ENCODE peak calls at places on chromosomes 5 and 9, in four cellular contexts. G, N, B and U are unnamed samples.

GRCh38 chr9:95452176-95452575 is 64.6 kb downstream of the PTCH1 start:
- DNase-seq in B (no peak), N (no peak), G (no peak), U (no peak)

GRCh38 chr9:22395585-22396205 is 50.9 kb upstream of the DMRTA1 start:
- DNase-seq in B (no peak), N (no peak), G (no peak), U (peak)

GRCh38 chr5:133331866-133332731 is 280.2 kb downstream of the FSTL4 start:
- DNase-seq in G (no peak), B (no peak), N (no peak), U (no peak)

GRCh38 chr5:415928-416635 is 26.9 kb upstream of the EXOC3 start:
- DNase-seq in N (no peak), B (peak), G (no peak), U (no peak)

GRCh38 chr5:132456553-132457361 is 33.8 kb downstream of the IRF1 start:
- DNase-seq in B (no peak), G (no peak), N (no peak), U (no peak)

GRCh38 chr5:160395111-160395510 is 4.7 kb downstream of the FAM200C start:
- DNase-seq in B (no peak), G (no peak), N (no peak), U (no peak)

GRCh38 chr9:136599074-136599531 is 53.3 kb upstream of the NOTCH1 start:
- DNase-seq in G (no peak), B (no peak), N (no peak), U (no peak)

GRCh38 chr5:169946743-169947142 is 33.6 kb downstream of the INSYN2B start:
- DNase-seq in B (no peak), N (no peak), G (no peak), U (no peak)

GRCh38 chr5:160312139-160312959 is at the start of gene CCNJL:
- DNase-seq in B (no peak), G (peak), N (no peak), U (no peak)

GRCh38 chr5:59276886-59277514 is 616.5 kb downstream of the PDE4D start:
- DNase-seq in B (no peak), N (no peak), G (no peak), U (no peak)

GRCh38 chr5:115773010-115773580 is 43.4 kb downstream of the CDO1 start:
- DNase-seq in B (no peak), G (no peak), N (no peak), U (no peak)

GRCh38 chr9:114721491-114722362 is 39.7 kb upstream of the TEX48 start:
- DNase-seq in N (no peak), G (no peak), B (no peak), U (no peak)

GRCh38 chr5:115351356-115352195 is 55.1 kb upstream of the CCDC112 start:
- DNase-seq in B (no peak), G (no peak), N (no peak), U (no peak)

GRCh38 chr9:113403651-113404050 is 2.6 kb upstream of the ALAD start:
- DNase-seq in N (no peak), B (no peak), G (no peak), U (no peak)

GRCh38 chr5:160774006-160774405 is 78.0 kb downstream of the ATP10B start:
- DNase-seq in G (no peak), B (no peak), N (no peak), U (no peak)

GRCh38 chr5:62473209-62473608 is 60.6 kb downstream of the IPO11 start:
- DNase-seq in N (no peak), G (no peak), B (no peak), U (no peak)

GRCh38 chr5:150670275-150670960 is 9.4 kb downstream of the MYOZ3 start:
- DNase-seq in B (no peak), N (no peak), G (no peak), U (no peak)

GRCh38 chr5:13831236-13831810 is 113.2 kb downstream of the DNAH5 start:
- DNase-seq in B (no peak), G (no peak), N (no peak), U (no peak)

GRCh38 chr9:134985451-134985850 is 67.7 kb upstream of the FCN1 start:
- DNase-seq in B (peak), N (no peak), G (no peak), U (no peak)

GRCh38 chr5:90201923-90202322 is 207.6 kb downstream of the CETN3 start:
- DNase-seq in B (no peak), G (no peak), N (no peak), U (peak)

GRCh38 chr9:36721846-36722588 is 149.3 kb downstream of the MELK start:
- DNase-seq in B (no peak), G (no peak), N (no peak), U (no peak)

GRCh38 chr9:84893360-84894128 is 224.0 kb downstream of the NTRK2 start:
- DNase-seq in N (no peak), G (no peak), B (no peak), U (no peak)

GRCh38 chr5:72402959-72403628 is 82.9 kb downstream of the PTCD2 start:
- DNase-seq in G (no peak), N (no peak), B (no peak), U (no peak)

GRCh38 chr5:135135530-135136201 is 101.6 kb upstream of the PITX1 start:
- DNase-seq in G (peak), B (no peak), N (no peak), U (no peak)

GRCh38 chr5:77015938-77016569 is 14.2 kb upstream of the AGGF1 start:
- DNase-seq in N (no peak), G (peak), B (no peak), U (peak)

GRCh38 chr9:127863179-127863578 is 8.7 kb upstream of the ENG start:
- DNase-seq in N (no peak), G (peak), B (no peak), U (no peak)

GRCh38 chr9:127860779-127861178 is 6.3 kb upstream of the ENG start:
- DNase-seq in G (no peak), N (no peak), B (no peak), U (no peak)

GRCh38 chr9:127860260-127860659 is 5.8 kb upstream of the ENG start:
- DNase-seq in B (no peak), N (no peak), G (no peak), U (no peak)

GRCh38 chr9:127865645-127866464 is 11.4 kb upstream of the ENG start:
- DNase-seq in G (no peak), B (no peak), N (no peak), U (no peak)

DNA sequence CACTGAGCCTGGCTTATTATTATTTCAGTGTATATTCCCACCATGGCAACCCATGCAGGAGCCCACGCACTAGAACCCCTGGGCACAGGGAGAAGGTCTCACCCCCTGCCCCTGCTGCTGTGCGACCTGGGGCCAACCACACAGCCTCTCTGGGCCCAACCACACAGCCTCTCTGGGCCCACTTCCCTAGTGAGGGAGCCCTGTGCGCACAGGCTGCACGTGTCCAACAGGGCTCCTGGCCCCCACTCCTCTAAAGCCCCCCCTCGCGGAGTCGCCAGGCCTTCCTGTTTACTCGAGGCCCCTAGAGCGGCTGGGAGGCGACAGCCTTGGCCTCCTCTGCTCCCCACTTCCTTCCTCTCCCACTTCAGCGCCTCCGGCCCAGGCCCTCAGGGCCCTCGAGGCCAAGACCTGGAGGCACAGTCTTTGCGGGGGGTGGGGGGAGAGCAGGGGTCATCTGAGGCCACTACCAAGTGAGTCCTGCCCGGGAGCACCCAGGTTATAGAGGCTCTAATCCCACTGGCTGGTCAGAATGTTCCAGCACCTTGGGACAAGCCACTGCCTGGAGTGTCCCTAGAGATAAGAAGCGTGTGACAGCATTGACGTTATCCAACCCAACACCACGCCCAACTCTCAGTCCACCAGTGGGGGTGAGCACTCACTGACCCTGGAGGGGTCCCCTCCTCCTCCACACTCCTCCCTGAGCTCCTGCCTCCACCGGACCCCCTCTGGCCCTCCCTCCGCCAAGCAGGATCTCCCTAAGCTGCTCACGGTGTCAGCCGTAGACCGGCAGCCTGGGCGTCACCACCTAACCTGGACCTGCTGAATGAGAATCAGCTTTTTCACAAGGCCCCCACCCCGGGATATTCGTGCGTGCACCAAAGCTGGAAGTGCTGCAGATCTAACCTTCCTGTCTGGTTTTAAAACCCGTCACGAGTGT is 7.9 kb upstream of the ENG start:
- DNase-seq in G (peak), N (no peak), B (no peak), U (no peak)
- TF ChIP-seq POLR2AphosphoS5 in G (peak), N (no peak), B (no peak), U (no peak)

GRCh38 chr9:120915854-120916495 is 10.6 kb downstream of the TRAF1 start:
- DNase-seq in B (no peak), N (no peak), G (no peak), U (no peak)
- TF ChIP-seq POLR2AphosphoS5 in B (no peak), N (no peak), G (no peak), U (no peak)

DNA sequence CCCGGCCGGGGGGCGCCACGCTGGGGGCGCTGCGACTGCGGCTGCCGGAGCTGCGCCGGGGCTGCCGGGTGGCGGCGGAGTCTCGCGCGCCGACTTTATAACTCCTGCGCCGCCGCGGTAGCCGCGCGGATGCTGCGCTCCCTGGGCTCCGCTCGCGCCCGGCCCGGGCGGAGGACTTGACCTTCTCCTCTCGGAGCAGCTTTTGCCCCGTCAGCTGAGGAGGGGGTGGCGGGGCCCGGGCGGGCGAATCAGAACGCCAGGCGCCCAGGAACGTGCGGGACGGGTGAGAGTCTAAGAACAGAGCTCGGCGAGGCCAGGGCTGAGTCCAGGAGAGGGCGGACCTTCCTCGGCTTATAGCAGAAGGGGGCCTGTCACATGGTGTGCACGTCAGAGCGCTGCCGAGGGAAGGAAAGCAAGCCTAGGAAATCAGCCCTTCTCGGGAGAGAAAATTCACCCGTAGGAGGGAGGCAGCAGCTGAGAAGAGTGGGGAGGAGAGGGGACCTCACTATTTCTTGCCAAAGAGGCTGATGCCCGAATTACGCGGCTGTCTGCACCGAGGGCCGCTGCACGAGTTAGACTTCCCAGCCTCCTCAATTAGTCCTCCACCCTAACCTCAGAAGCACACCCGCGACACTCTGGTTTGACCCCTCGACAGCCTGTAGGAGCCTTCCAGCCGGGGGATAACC is at the start of gene FOXD1:
- DNase-seq in G (peak), B (no peak), N (no peak), U (peak)
- TF ChIP-seq POLR2AphosphoS5 in G (no peak), B (no peak), N (peak), U (peak)

DNA sequence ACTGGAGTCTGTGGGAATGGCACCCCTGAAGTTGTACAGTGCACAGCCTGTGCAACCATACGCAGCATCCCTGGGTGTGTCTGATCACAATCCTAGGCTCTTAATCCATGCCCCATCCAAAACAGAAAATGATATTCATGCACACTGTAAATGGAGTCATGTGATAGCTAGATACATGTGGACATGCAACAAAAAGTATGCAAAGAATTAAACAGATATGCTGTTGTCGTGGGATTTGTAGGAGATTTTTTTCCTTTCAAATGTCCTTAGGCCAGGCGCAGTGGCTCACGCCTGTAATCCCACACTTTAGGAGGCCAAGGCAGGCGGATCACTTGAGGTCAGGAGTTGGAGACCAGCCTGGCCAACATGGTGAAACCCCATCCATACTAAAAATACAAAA is 36.1 kb downstream of the PRRX2 start:
- DNase-seq in G (no peak), B (no peak), N (no peak), U (no peak)
- TF ChIP-seq POLR2AphosphoS5 in G (no peak), B (no peak), N (no peak), U (no peak)